ENCODE peak calls at places on chromosomes 1 and 21, in five cellular contexts. One of them, this sample, is unnamed.

GRCh38 chr21:16841917-16842316 is 670.9 kb upstream of the CXADR start:
- DNase-seq in NCI-H1092: peak
- DNase-seq in ovary: no peak
- DNase-seq in endodermal cell: no peak
- DNase-seq in cardiac fibroblast: no peak
- DNase-seq in this sample: no peak

GRCh38 chr1:147072371-147073061 is 99.8 kb downstream of the PRKAB2 start:
- DNase-seq in NCI-H1092: no peak
- DNase-seq in cardiac fibroblast: no peak
- DNase-seq in ovary: no peak
- DNase-seq in endodermal cell: peak
- DNase-seq in this sample: peak

GRCh38 chr1:154534263-154534844 is 24.1 kb downstream of the UBE2Q1 start:
- DNase-seq in cardiac fibroblast: peak
- DNase-seq in NCI-H1092: peak
- DNase-seq in endodermal cell: peak
- DNase-seq in ovary: no peak
- DNase-seq in this sample: peak

GRCh38 chr1:153422450-153423068 is 6.2 kb downstream of the S100A7A start:
- DNase-seq in ovary: peak
- DNase-seq in NCI-H1092: no peak
- DNase-seq in endodermal cell: peak
- DNase-seq in cardiac fibroblast: peak
- DNase-seq in this sample: no peak

GRCh38 chr1:243939167-243939848 is 89.3 kb upstream of the AKT3 start:
- DNase-seq in NCI-H1092: no peak
- DNase-seq in ovary: no peak
- DNase-seq in endodermal cell: no peak
- DNase-seq in cardiac fibroblast: peak
- DNase-seq in this sample: no peak

GRCh38 chr1:25765152-25765909 is 34.7 kb upstream of the SELENON start:
- DNase-seq in NCI-H1092: no peak
- DNase-seq in ovary: no peak
- DNase-seq in endodermal cell: no peak
- DNase-seq in cardiac fibroblast: no peak
- DNase-seq in this sample: no peak

GRCh38 chr1:16926491-16927195 is 4.9 kb downstream of the CROCC start:
- DNase-seq in ovary: no peak
- DNase-seq in NCI-H1092: peak
- DNase-seq in endodermal cell: peak
- DNase-seq in cardiac fibroblast: no peak
- DNase-seq in this sample: no peak

GRCh38 chr1:232377494-232377770 is 252.5 kb downstream of the SIPA1L2 start:
- DNase-seq in cardiac fibroblast: peak
- DNase-seq in endodermal cell: no peak
- DNase-seq in ovary: no peak
- DNase-seq in NCI-H1092: no peak
- DNase-seq in this sample: peak

GRCh38 chr1:89660086-89660946 is 27.4 kb downstream of the LRRC8C start:
- DNase-seq in endodermal cell: no peak
- DNase-seq in ovary: no peak
- DNase-seq in cardiac fibroblast: peak
- DNase-seq in NCI-H1092: no peak
- DNase-seq in this sample: no peak

GRCh38 chr1:29753244-29753643 is 516.9 kb downstream of the PTPRU start:
- DNase-seq in endodermal cell: peak
- DNase-seq in cardiac fibroblast: no peak
- DNase-seq in ovary: no peak
- DNase-seq in NCI-H1092: no peak
- DNase-seq in this sample: no peak

GRCh38 chr1:37890378-37891014 is 31.1 kb upstream of the MTF1 start:
- DNase-seq in endodermal cell: no peak
- DNase-seq in NCI-H1092: peak
- DNase-seq in cardiac fibroblast: peak
- DNase-seq in ovary: no peak
- DNase-seq in this sample: no peak

GRCh38 chr1:236425031-236425663 is 31.1 kb downstream of the EDARADD start:
- DNase-seq in cardiac fibroblast: no peak
- DNase-seq in ovary: no peak
- DNase-seq in endodermal cell: peak
- DNase-seq in NCI-H1092: peak
- DNase-seq in this sample: no peak